ENCODE peak calls at places on chromosome 9, in five cellular contexts. W, K, Y, P and E are unnamed samples.
A peak's percentile ranks its signal among the peaks of the same experiment; 100 is the strongest.

GRCh38 chr9:81414836-81415235 is 274.5 kb downstream of the TLE1 start:
- DNase-seq in W (no peak), K (no peak), Y (no peak), P (no peak), E (no peak)

GRCh38 chr9:72597606-72598005 is 76.2 kb downstream of the TMC1 start:
- DNase-seq in W (no peak), K (no peak), Y (no peak), P (no peak), E (no peak)

GRCh38 chr9:106403081-106403480 is 459.9 kb upstream of the ZNF462 start:
- DNase-seq in W (no peak), K (no peak), Y (no peak), P (no peak), E (no peak)

GRCh38 chr9:82260691-82261090 is 272.1 kb downstream of the SPATA31D1 start:
- DNase-seq in W (no peak), K (no peak), Y (no peak), P (no peak), E (no peak)

GRCh38 chr9:121860744-121861143 is 209.3 kb downstream of the DAB2IP start:
- DNase-seq in W (no peak), K (peak; percentile 43), Y (no peak), P (no peak), E (no peak)

GRCh38 chr9:118009585-118009984 is 305.4 kb downstream of the TLR4 start:
- DNase-seq in W (no peak), K (no peak), Y (no peak), P (no peak), E (no peak)

GRCh38 chr9:4315582-4316215 is 15.8 kb upstream of the GLIS3 start:
- DNase-seq in W (peak; percentile 87), K (peak; percentile 80), Y (peak; percentile 72), P (peak; percentile 82), E (peak; percentile 90)

GRCh38 chr9:111572945-111573604 is 26.4 kb downstream of the PTGR1 start:
- DNase-seq in W (no peak), K (no peak), Y (no peak), P (no peak), E (no peak)

GRCh38 chr9:75169623-75170022 is 81.3 kb downstream of the OSTF1 start:
- DNase-seq in W (no peak), K (no peak), Y (no peak), P (no peak), E (no peak)

GRCh38 chr9:133370680-133371079 is 5.2 kb downstream of the SURF4 start:
- DNase-seq in W (peak; percentile 71), K (peak; percentile 64), Y (no peak), P (no peak), E (no peak)

GRCh38 chr9:107358867-107359440 is 75.9 kb downstream of the RAD23B start:
- DNase-seq in W (no peak), K (no peak), Y (no peak), P (no peak), E (no peak)

GRCh38 chr9:74413876-74414275 is 83.3 kb upstream of the RORB start:
- DNase-seq in W (no peak), K (no peak), Y (no peak), P (no peak), E (no peak)

GRCh38 chr9:131677051-131677444 is 62.8 kb downstream of the RAPGEF1 start:
- DNase-seq in W (no peak), K (no peak), Y (no peak), P (no peak), E (no peak)

GRCh38 chr9:119801311-119801710 is 432.1 kb upstream of the BRINP1 start:
- DNase-seq in W (no peak), K (no peak), Y (peak; percentile 13), P (no peak), E (no peak)

GRCh38 chr9:123424131-123424530 is 68.1 kb downstream of the CRB2 start:
- DNase-seq in W (peak; percentile 24), K (no peak), Y (no peak), P (no peak), E (no peak)

GRCh38 chr9:120579139-120579749 is 723 bp downstream of the CDK5RAP2 start:
- DNase-seq in W (no peak), K (no peak), Y (no peak), P (no peak), E (no peak)

GRCh38 chr9:93058357-93059096 is at the start of gene SUSD3:
- DNase-seq in W (peak; percentile 92), K (peak; percentile 68), Y (peak; percentile 18), P (peak; percentile 76), E (no peak)

GRCh38 chr9:126375386-126375785 is 48.8 kb downstream of the MVB12B start:
- DNase-seq in W (no peak), K (no peak), Y (no peak), P (no peak), E (peak; percentile 49)

GRCh38 chr9:132995121-132995420 is 16.6 kb downstream of the GFI1B start:
- DNase-seq in W (no peak), K (no peak), Y (no peak), P (no peak), E (no peak)

GRCh38 chr9:104386020-104386419 is 118.0 kb upstream of the OR13F1 start:
- DNase-seq in W (no peak), K (no peak), Y (no peak), P (no peak), E (no peak)

GRCh38 chr9:134223601-134224122 is 59.3 kb upstream of the RNU6ATAC start:
- DNase-seq in W (no peak), K (no peak), Y (no peak), P (no peak), E (peak; percentile 41)

GRCh38 chr9:693460-694390 is 147.8 kb upstream of the DMRT1 start:
- DNase-seq in W (peak; percentile 56), K (peak; percentile 42), Y (peak; percentile 61), P (no peak), E (peak; percentile 56)

GRCh38 chr9:70868661-70869652 is 252.5 kb downstream of the TRPM3 start:
- DNase-seq in W (no peak), K (no peak), Y (no peak), P (peak; percentile 25), E (peak; percentile 53)

GRCh38 chr9:79694676-79695400 is 123.1 kb downstream of the TLE4 start:
- DNase-seq in W (no peak), K (no peak), Y (no peak), P (no peak), E (no peak)

GRCh38 chr9:17776735-17777134 is 197.9 kb downstream of the SH3GL2 start:
- DNase-seq in W (no peak), K (no peak), Y (no peak), P (peak; percentile 47), E (peak; percentile 30)

GRCh38 chr9:4298255-4299005 is 1.4 kb downstream of the GLIS3 start:
- DNase-seq in W (peak; percentile 69), K (peak; percentile 43), Y (peak; percentile 44), P (peak; percentile 43), E (peak; percentile 38)

GRCh38 chr9:124853605-124854143 is 414 bp downstream of the WDR38 start:
- DNase-seq in W (no peak), K (no peak), Y (no peak), P (no peak), E (no peak)

GRCh38 chr9:126499005-126499910 is 114.5 kb upstream of the LMX1B start:
- DNase-seq in W (no peak), K (peak; percentile 39), Y (no peak), P (peak; percentile 56), E (no peak)

GRCh38 chr9:128259156-128259555 is 16.7 kb downstream of the GOLGA2 start:
- DNase-seq in W (no peak), K (no peak), Y (no peak), P (no peak), E (no peak)

GRCh38 chr9:115264333-115264732 is 146.4 kb upstream of the TNC start:
- DNase-seq in W (no peak), K (no peak), Y (no peak), P (no peak), E (no peak)

GRCh38 chr9:12930906-12931305 is 156.1 kb downstream of the LURAP1L start:
- DNase-seq in W (no peak), K (no peak), Y (no peak), P (no peak), E (no peak)

GRCh38 chr9:119179701-119180100 is 189.5 kb downstream of the BRINP1 start:
- DNase-seq in W (no peak), K (no peak), Y (no peak), P (no peak), E (no peak)

GRCh38 chr9:116693233-116693731 is 6.2 kb downstream of the TRIM32 start:
- DNase-seq in W (no peak), K (no peak), Y (no peak), P (no peak), E (no peak)

GRCh38 chr9:124855944-124856773 is 2.9 kb downstream of the WDR38 start:
- DNase-seq in W (no peak), K (no peak), Y (no peak), P (no peak), E (peak; percentile 53)

GRCh38 chr9:14769235-14769580 is 46.7 kb upstream of the CER1 start:
- DNase-seq in W (no peak), K (no peak), Y (no peak), P (no peak), E (no peak)

DNA sequence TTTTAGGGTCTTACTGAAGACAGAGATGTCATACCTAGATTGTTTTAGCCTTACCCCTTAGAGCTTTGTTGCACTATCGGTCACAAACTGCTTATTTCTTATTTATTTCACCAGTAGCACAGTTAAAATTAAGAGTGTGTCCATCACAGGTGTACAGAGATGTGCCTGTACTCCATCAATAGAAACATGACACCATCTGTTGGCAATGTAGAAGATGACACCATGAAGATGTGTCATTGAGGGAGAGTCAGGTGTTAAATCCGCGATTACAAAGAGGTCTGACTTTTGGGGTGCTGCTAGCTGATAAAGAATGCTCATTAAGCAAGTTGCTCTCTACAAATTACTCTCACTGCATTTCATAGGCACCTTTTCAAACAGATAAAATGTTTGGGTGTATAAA is 164.4 kb downstream of the SMARCA2 start:
- DNase-seq in W (no peak), K (no peak), Y (no peak), P (no peak), E (no peak)
- TF ChIP-seq CTCF in W (no peak), K (no peak), Y (no peak), P (no peak), E (no peak)

GRCh38 chr9:16267336-16268036 is 603.0 kb downstream of the BNC2 start:
- DNase-seq in W (no peak), K (no peak), Y (peak; percentile 17), P (peak; percentile 51), E (no peak)
- H3K4me3 ChIP-seq in W (peak overlapping the region; percentile 35), K (no peak overlapping the region), Y (peak overlapping the region; percentile 11), P (peak overlapping the region; percentile 42), E (no peak overlapping the region)

GRCh38 chr9:110065527-110065926 is 142.4 kb downstream of the C9orf152 start:
- DNase-seq in W (no peak), K (no peak), Y (no peak), P (no peak), E (no peak)
- H3K4me1 ChIP-seq in W (no peaks in the 10 kb centered on the region), K (no peaks in the 10 kb centered on the region), Y (no peaks in the 10 kb centered on the region), P (no peaks in the 10 kb centered on the region), E (no peaks in the 10 kb centered on the region)

GRCh38 chr9:95090871-95091573 is 226.5 kb downstream of the FANCC start:
- DNase-seq in W (no peak), K (peak; percentile 15), Y (no peak), P (no peak), E (no peak)

GRCh38 chr9:95091574-95091970 is 225.9 kb downstream of the FANCC start:
- DNase-seq in W (no peak), K (no peak), Y (no peak), P (no peak), E (no peak)

GRCh38 chr9:95088421-95089161 is 228.9 kb downstream of the FANCC start:
- DNase-seq in W (no peak), K (peak; percentile 11), Y (no peak), P (no peak), E (no peak)

GRCh38 chr9:95089257-95089873 is 228.1 kb downstream of the FANCC start:
- DNase-seq in W (no peak), K (peak; percentile 15), Y (no peak), P (no peak), E (no peak)

GRCh38 chr9:95089916-95090791 is 227.4 kb downstream of the FANCC start:
- DNase-seq in W (no peak), K (peak; percentile 63), Y (no peak), P (peak; percentile 64), E (no peak)
- TF ChIP-seq CTCF in W (no peak), K (no peak), Y (no peak), P (peak; percentile 14), E (no peak)